ENCODE peak calls at places on chromosomes 2 and 18, in six cellular contexts. P is Calu3; M is H7; K is NCI-H2081; C is CD8-positive, alpha-beta T cell; L is coronary artery. A is an unnamed sample.

GRCh38 chr2:233061591-233062446 is 1.7 kb downstream of the INPP5D start:
- DNase-seq in P (no peak), M (peak; percentile 74), K (no peak), C (no peak), L (peak; percentile 78), A (no peak)

GRCh38 chr2:55923091-55923977 is at the start of gene EFEMP1:
- DNase-seq in P (peak; percentile 68), M (peak; percentile 89), K (no peak), C (no peak), L (peak; percentile 83), A (peak; percentile 87)

GRCh38 chr2:108594982-108595464 is 60.8 kb downstream of the LIMS1 start:
- DNase-seq in P (peak; percentile 60), M (no peak), K (no peak), C (no peak), L (no peak), A (peak; percentile 93)

GRCh38 chr18:3140986-3141639 is 78.7 kb downstream of the MYOM1 start:
- DNase-seq in P (no peak), M (no peak), K (no peak), C (no peak), L (no peak), A (no peak)

GRCh38 chr2:121309801-121310200 is 24.8 kb upstream of the TFCP2L1 start:
- DNase-seq in P (no peak), M (no peak), K (no peak), C (no peak), L (no peak), A (no peak)

GRCh38 chr2:111688501-111688900 is 195.5 kb downstream of the ANAPC1 start:
- DNase-seq in P (no peak), M (no peak), K (no peak), C (no peak), L (no peak), A (no peak)

GRCh38 chr2:208017721-208018120 is 7.6 kb downstream of the PLEKHM3 start:
- DNase-seq in P (no peak), M (no peak), K (no peak), C (no peak), L (no peak), A (no peak)

GRCh38 chr2:205297846-205298245 is 384.5 kb upstream of the NRP2 start:
- DNase-seq in P (no peak), M (no peak), K (no peak), C (no peak), L (no peak), A (no peak)

GRCh38 chr18:39806519-39806918 is 2148.5 kb upstream of the PIK3C3 start:
- DNase-seq in P (no peak), M (no peak), K (peak; percentile 28), C (no peak), L (no peak), A (peak; percentile 41)

GRCh38 chr2:157473585-157473984 is 29.7 kb upstream of the CYTIP start:
- DNase-seq in P (no peak), M (no peak), K (no peak), C (no peak), L (no peak), A (no peak)

GRCh38 chr2:38690499-38691420 is 24.8 kb downstream of the GALM start:
- DNase-seq in P (peak; percentile 46), M (no peak), K (no peak), C (no peak), L (no peak), A (peak; percentile 86)

GRCh38 chr2:236241181-236242056 is 22.8 kb downstream of the ASB18 start:
- DNase-seq in P (no peak), M (no peak), K (no peak), C (no peak), L (no peak), A (no peak)

GRCh38 chr2:20190862-20191713 is 33.8 kb downstream of the SDC1 start:
- DNase-seq in P (peak; percentile 88), M (peak; percentile 95), K (no peak), C (no peak), L (no peak), A (no peak)

A was measured in mammary epithelial cell.